ENCODE peak calls at places on chromosomes 5 and 9, in six cellular contexts. A, R, S, D, V and X are unnamed samples.

GRCh38 chr5:130138406-130139060 is 234.3 kb downstream of the CHSY3 start:
- DNase-seq in A (no peak), R (no peak), S (no peak), D (no peak), V (no peak), X (no peak)

GRCh38 chr5:77145666-77146065 is 58.6 kb upstream of the ZBED3 start:
- DNase-seq in A (no peak), R (peak; percentile 67), S (peak; percentile 32), D (no peak), V (no peak), X (no peak)

GRCh38 chr9:100355561-100355960 is 2.8 kb upstream of the TEX10 start:
- DNase-seq in A (no peak), R (no peak), S (peak; percentile 9), D (no peak), V (no peak), X (no peak)

GRCh38 chr5:148858106-148858505 is 31.7 kb downstream of the ADRB2 start:
- DNase-seq in A (peak; percentile 81), R (no peak), S (no peak), D (no peak), V (no peak), X (no peak)

GRCh38 chr9:18622186-18622836 is 148.4 kb downstream of the ADAMTSL1 start:
- DNase-seq in A (no peak), R (no peak), S (no peak), D (no peak), V (no peak), X (no peak)

GRCh38 chr9:126588491-126589168 is 25.1 kb upstream of the LMX1B start:
- DNase-seq in A (no peak), R (no peak), S (no peak), D (no peak), V (no peak), X (no peak)

GRCh38 chr5:34548086-34548403 is 108.1 kb upstream of the RAI14 start:
- DNase-seq in A (no peak), R (no peak), S (no peak), D (no peak), V (no peak), X (peak; percentile 54)

GRCh38 chr5:24642022-24642421 is 2.8 kb downstream of the CDH10 start:
- DNase-seq in A (peak; percentile 5), R (peak; percentile 0), S (peak; percentile 64), D (peak; percentile 46), V (no peak), X (no peak)

GRCh38 chr5:52894451-52894850 is 94.7 kb upstream of the ITGA2 start:
- DNase-seq in A (no peak), R (no peak), S (no peak), D (no peak), V (no peak), X (no peak)

GRCh38 chr5:111530298-111530740 is 18.0 kb upstream of the STARD4 start:
- DNase-seq in A (peak; percentile 82), R (peak; percentile 41), S (peak; percentile 86), D (peak; percentile 78), V (no peak), X (peak; percentile 33)

GRCh38 chr5:137022043-137022442 is 477.1 kb downstream of the SPOCK1 start:
- DNase-seq in A (no peak), R (no peak), S (no peak), D (no peak), V (no peak), X (no peak)

GRCh38 chr9:38319496-38320173 is 72.9 kb upstream of the ALDH1B1 start:
- DNase-seq in A (no peak), R (no peak), S (no peak), D (no peak), V (no peak), X (no peak)

GRCh38 chr5:77292026-77292757 is 81.7 kb downstream of the PDE8B start:
- DNase-seq in A (peak; percentile 34), R (peak; percentile 68), S (peak; percentile 8), D (no peak), V (no peak), X (no peak)

GRCh38 chr5:24487371-24487770 is 157.4 kb downstream of the CDH10 start:
- DNase-seq in A (no peak), R (no peak), S (no peak), D (no peak), V (no peak), X (no peak)

GRCh38 chr9:131116281-131117101 is 8.9 kb upstream of the NUP214 start:
- DNase-seq in A (no peak), R (no peak), S (no peak), D (no peak), V (no peak), X (no peak)

GRCh38 chr5:150148408-150148927 is 7.2 kb downstream of the PDGFRB start:
- DNase-seq in A (no peak), R (peak; percentile 45), S (no peak), D (no peak), V (no peak), X (no peak)

GRCh38 chr9:25716220-25716872 is 38.1 kb upstream of the TUSC1 start:
- DNase-seq in A (peak; percentile 66), R (peak; percentile 74), S (peak; percentile 73), D (peak; percentile 94), V (peak; percentile 37), X (peak; percentile 79)

GRCh38 chr9:90884178-90884577 is 82.6 kb downstream of the SYK start:
- DNase-seq in A (no peak), R (no peak), S (no peak), D (no peak), V (no peak), X (no peak)

GRCh38 chr5:126461838-126462237 is 38.6 kb downstream of the GRAMD2B start:
- DNase-seq in A (no peak), R (no peak), S (no peak), D (no peak), V (no peak), X (no peak)

GRCh38 chr9:3740690-3741419 is 215.1 kb upstream of the RFX3 start:
- DNase-seq in A (peak; percentile 23), R (peak; percentile 10), S (no peak), D (no peak), V (no peak), X (no peak)

GRCh38 chr5:69484891-69485290 is 7.7 kb upstream of the OCLN start:
- DNase-seq in A (peak; percentile 4), R (peak; percentile 29), S (peak; percentile 59), D (peak; percentile 83), V (no peak), X (no peak)

DNA sequence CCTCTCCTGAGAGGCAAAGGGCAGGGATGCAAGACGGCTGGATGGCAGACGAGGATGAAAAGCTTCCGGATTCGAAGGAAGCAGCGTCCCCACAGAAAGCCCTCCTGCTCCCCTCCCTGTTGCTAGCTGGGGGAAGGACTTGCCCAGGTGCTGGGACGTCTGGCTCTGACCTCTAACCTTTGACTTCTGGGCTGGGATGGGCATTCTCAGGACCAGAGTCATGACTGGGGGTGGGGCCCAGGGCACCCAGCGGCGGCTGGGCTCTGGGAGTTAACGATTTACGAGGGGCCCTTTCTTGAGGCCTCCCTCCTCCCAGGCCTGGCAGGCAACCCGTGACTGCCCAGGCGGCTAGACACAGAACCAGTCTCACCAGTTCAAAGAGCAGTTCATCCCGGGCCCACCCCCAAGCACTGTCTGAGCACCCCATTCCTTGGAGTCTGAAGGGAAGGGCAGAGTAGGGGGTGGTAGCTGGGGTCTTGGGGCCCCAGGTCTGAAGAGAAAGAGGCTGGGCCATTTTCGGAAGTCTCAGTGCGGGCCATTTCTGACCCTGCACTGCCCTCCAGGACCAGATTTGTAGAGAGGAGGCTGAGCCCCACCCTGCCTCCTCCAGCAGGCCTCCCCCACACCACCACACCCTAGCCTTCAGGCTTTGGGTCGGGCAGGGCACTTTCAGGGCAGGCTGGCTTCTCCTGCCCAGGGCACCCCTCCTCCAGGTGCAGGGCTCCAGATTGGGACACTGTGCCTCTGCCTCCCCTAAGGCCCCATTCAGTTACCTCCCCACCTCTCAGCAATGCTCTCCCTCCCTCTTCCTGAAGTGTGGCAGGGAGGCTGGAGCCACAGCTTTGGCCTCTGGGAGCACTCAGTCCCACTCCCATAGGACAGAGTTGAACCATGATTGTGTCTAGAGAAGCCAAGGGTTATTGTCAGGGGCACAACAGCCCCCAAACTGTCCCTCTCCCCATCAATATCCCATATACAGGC is 5.0 kb upstream of the CXXC5 start:
- DNase-seq in A (no peak), R (no peak), S (no peak), D (no peak), V (no peak), X (peak; percentile 45)
- H3K18ac ChIP-seq in A (peak overlapping the region; percentile 91), R (no peak overlapping the region), S (peak overlapping the region; percentile 35), D (no peak overlapping the region), V (peak overlapping the region; percentile 50), X (no peak overlapping the region)

GRCh38 chr9:95753762-95754465 is 121.6 kb upstream of the ERCC6L2 start:
- DNase-seq in A (no peak), R (no peak), S (no peak), D (no peak), V (no peak), X (no peak)
- H3K18ac ChIP-seq in A (no peak overlapping the region), R (no peak overlapping the region), S (no peak overlapping the region), D (no peak overlapping the region), V (no peak overlapping the region), X (no peak overlapping the region)

GRCh38 chr5:122312670-122312988 is 592 bp downstream of the SNCAIP start:
- DNase-seq in A (no peak), R (peak; percentile 40), S (peak; percentile 70), D (peak; percentile 27), V (peak; percentile 30), X (peak; percentile 33)
- H3K18ac ChIP-seq in A (no peak overlapping the region), R (peak overlapping the region; percentile 14), S (peak overlapping the region; percentile 52), D (no peak overlapping the region), V (peak overlapping the region; percentile 93), X (no peak overlapping the region)

GRCh38 chr5:144698454-144698853 is 527.8 kb downstream of the KCTD16 start:
- DNase-seq in A (no peak), R (peak; percentile 24), S (no peak), D (peak; percentile 67), V (no peak), X (no peak)
- H3K18ac ChIP-seq in A (no peak overlapping the region), R (peak overlapping the region; percentile 29), S (no peak overlapping the region), D (no peak overlapping the region), V (no peak overlapping the region), X (no peak overlapping the region)

GRCh38 chr5:132293992-132294727 is at the start of gene SLC22A4:
- DNase-seq in A (peak; percentile 95), R (peak; percentile 92), S (peak; percentile 97), D (peak; percentile 97), V (peak; percentile 88), X (peak; percentile 93)
- H3K18ac ChIP-seq in A (peak within 1 kb of the TSS; percentile 50), R (peak within 1 kb of the TSS; percentile 79), S (peak within 1 kb of the TSS; percentile 81), D (peak within 1 kb of the TSS; percentile 88), V (peak within 1 kb of the TSS; percentile 97), X (peak within 1 kb of the TSS; percentile 73)

DNA sequence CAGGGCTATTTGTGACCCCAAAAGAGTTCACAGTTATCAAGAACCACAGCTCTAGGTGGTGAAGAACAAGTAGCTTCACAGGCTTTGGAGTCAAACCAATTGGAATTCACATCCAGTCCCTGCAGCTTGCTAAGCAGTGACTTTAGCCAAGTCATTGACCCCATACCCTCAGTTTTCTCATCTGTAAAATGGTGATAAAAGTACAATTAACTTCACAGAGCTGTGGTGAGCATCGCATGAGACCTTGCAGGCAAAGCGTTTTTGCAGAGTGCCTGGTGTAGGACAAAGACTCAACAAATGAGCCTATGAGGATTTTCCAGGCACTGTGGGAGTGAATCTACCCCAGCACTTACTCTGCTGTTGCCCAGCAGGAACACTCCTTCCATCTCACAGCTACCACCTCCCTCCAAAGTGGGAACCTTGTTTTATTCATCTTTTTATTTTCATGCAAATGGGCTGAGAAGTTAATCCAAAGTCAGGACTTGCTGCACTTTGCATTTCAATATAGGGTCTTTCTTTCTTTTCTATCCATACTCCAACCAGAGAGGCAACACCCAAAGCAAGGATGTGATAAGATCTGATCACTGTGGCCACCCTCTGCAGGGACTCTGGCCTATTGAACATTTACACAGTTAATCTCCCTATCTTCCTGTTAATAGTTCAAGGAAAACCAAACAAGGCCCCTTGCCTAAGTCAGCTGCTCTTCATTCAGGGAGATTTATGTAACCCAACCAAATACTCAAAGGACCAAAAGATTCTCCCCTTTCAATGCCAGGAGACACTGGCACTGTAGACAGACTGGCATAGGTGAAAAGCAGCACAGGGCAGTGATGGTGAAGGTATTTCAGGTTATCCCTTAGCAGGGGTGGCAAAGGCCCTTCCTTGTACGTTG is 41.9 kb downstream of the ABCA1 start:
- DNase-seq in A (no peak), R (no peak), S (no peak), D (peak; percentile 32), V (no peak), X (peak; percentile 78)
- H3K18ac ChIP-seq in A (no peak overlapping the region), R (no peak overlapping the region), S (no peak overlapping the region), D (no peak overlapping the region), V (no peak overlapping the region), X (no peak overlapping the region)